ENCODE peak calls at places on chromosomes 5 and 9, in eight cellular contexts. R is left cardiac atrium; I is fibroblast of the conjunctiva; O is activated T-cell treated with anti-CD3 and anti-CD28 coated beads for 1 hour; Q is CD8-positive, alpha-beta T cell; V is GM23338; F is posterior cingulate gyrus; J is activated T-helper 2 cell treated with anti-CD3 and anti-CD28 coated beads, Interferon-gamma antibody, Interleukin-2, Interleukin-4, amounts not matched to agents 10 μg/mL and 5 μg/mL and 100 μg/mL, durations not matched to agents 14 hours and 24 hours and 36 hours. X is an unnamed sample.

GRCh38 chr5:756171-756570 is 28.4 kb downstream of the ZDHHC11B start:
- DNase-seq in R (peak; percentile 62), I (no peak), O (no peak), Q (no peak), V (no peak), F (peak; percentile 2), J (peak; percentile 7), X (no peak)

GRCh38 chr5:59591162-59591561 is 302.4 kb downstream of the PDE4D start:
- DNase-seq in R (no peak), I (no peak), O (no peak), Q (no peak), V (no peak), F (no peak), J (no peak), X (no peak)

GRCh38 chr5:123285122-123286011 is 137.8 kb downstream of the CEP120 start:
- DNase-seq in R (peak; percentile 24), I (no peak), O (no peak), Q (no peak), V (peak; percentile 64), F (no peak), J (no peak), X (no peak)

GRCh38 chr9:22401671-22402070 is 45.0 kb upstream of the DMRTA1 start:
- DNase-seq in R (no peak), I (no peak), O (no peak), Q (no peak), V (no peak), F (no peak), J (no peak), X (no peak)

GRCh38 chr9:121267689-121268597 is at the start of gene GSN:
- DNase-seq in R (peak; percentile 86), I (no peak), O (peak; percentile 32), Q (peak; percentile 43), V (peak; percentile 88), F (peak; percentile 80), J (peak; percentile 40), X (peak; percentile 68)

GRCh38 chr5:33843579-33843978 is 48.2 kb downstream of the ADAMTS12 start:
- DNase-seq in R (no peak), I (no peak), O (no peak), Q (no peak), V (no peak), F (no peak), J (no peak), X (no peak)

GRCh38 chr5:56751914-56752313 is 63.4 kb upstream of the MAP3K1 start:
- DNase-seq in R (no peak), I (no peak), O (no peak), Q (no peak), V (no peak), F (no peak), J (no peak), X (no peak)

GRCh38 chr9:136142859-136143214 is 24.2 kb upstream of the TMEM250 start:
- DNase-seq in R (no peak), I (no peak), O (no peak), Q (no peak), V (no peak), F (no peak), J (no peak), X (no peak)

GRCh38 chr9:130128782-130129424 is 43.3 kb upstream of the NCS1 start:
- DNase-seq in R (peak; percentile 55), I (peak; percentile 33), O (peak; percentile 23), Q (peak; percentile 15), V (no peak), F (no peak), J (peak; percentile 38), X (peak; percentile 36)

GRCh38 chr9:37187269-37187668 is 66.9 kb downstream of the ZCCHC7 start:
- DNase-seq in R (no peak), I (no peak), O (no peak), Q (no peak), V (no peak), F (no peak), J (no peak), X (no peak)

GRCh38 chr9:36102742-36103495 is 33.6 kb upstream of the GLIPR2 start:
- DNase-seq in R (peak; percentile 80), I (peak; percentile 43), O (peak; percentile 89), Q (peak; percentile 83), V (peak; percentile 94), F (peak; percentile 82), J (peak; percentile 75), X (peak; percentile 67)

GRCh38 chr9:107999890-108000289 is 510.3 kb upstream of the KLF4 start:
- DNase-seq in R (no peak), I (no peak), O (no peak), Q (no peak), V (no peak), F (no peak), J (no peak), X (no peak)

GRCh38 chr9:84990850-84991505 is 321.4 kb downstream of the NTRK2 start:
- DNase-seq in R (no peak), I (no peak), O (no peak), Q (no peak), V (no peak), F (peak; percentile 14), J (no peak), X (no peak)

GRCh38 chr9:70392189-70392588 is 22.3 kb downstream of the KLF9 start:
- DNase-seq in R (no peak), I (no peak), O (no peak), Q (no peak), V (no peak), F (no peak), J (no peak), X (no peak)

GRCh38 chr5:3121813-3122212 is 370.3 kb upstream of the IRX2 start:
- DNase-seq in R (no peak), I (no peak), O (no peak), Q (no peak), V (no peak), F (no peak), J (no peak), X (no peak)

GRCh38 chr9:14298607-14299022 is 15.3 kb downstream of the NFIB start:
- DNase-seq in R (no peak), I (no peak), O (no peak), Q (no peak), V (no peak), F (no peak), J (no peak), X (no peak)

GRCh38 chr5:127012933-127013332 is 17.4 kb downstream of the MARCHF3 start:
- DNase-seq in R (no peak), I (peak; percentile 31), O (no peak), Q (no peak), V (no peak), F (no peak), J (no peak), X (no peak)

GRCh38 chr5:28328691-28329090 is 1290.3 kb upstream of the CDH9 start:
- DNase-seq in R (no peak), I (peak; percentile 12), O (no peak), Q (no peak), V (no peak), F (no peak), J (no peak), X (no peak)

GRCh38 chr5:119019431-119020348 is 31.3 kb upstream of the DTWD2 start:
- DNase-seq in R (no peak), I (no peak), O (no peak), Q (no peak), V (no peak), F (no peak), J (no peak), X (no peak)

GRCh38 chr9:123893831-123894460 is 36.0 kb downstream of the DENND1A start:
- DNase-seq in R (no peak), I (peak; percentile 5), O (no peak), Q (no peak), V (peak; percentile 71), F (no peak), J (no peak), X (no peak)

GRCh38 chr5:133225671-133226152 is 173.9 kb downstream of the HSPA4 start:
- DNase-seq in R (no peak), I (no peak), O (no peak), Q (no peak), V (no peak), F (no peak), J (no peak), X (no peak)

GRCh38 chr9:35566417-35566816 is 38.6 kb upstream of the TESK1 start:
- DNase-seq in R (no peak), I (no peak), O (no peak), Q (no peak), V (no peak), F (no peak), J (no peak), X (no peak)

GRCh38 chr9:116154976-116155699 is 1.5 kb downstream of the PAPPA start:
- DNase-seq in R (peak; percentile 24), I (no peak), O (no peak), Q (no peak), V (peak; percentile 54), F (no peak), J (no peak), X (no peak)

GRCh38 chr9:29062446-29062845 is 1489.2 kb upstream of the C9orf72 start:
- DNase-seq in R (no peak), I (no peak), O (no peak), Q (no peak), V (no peak), F (no peak), J (no peak), X (no peak)

GRCh38 chr9:25964239-25964638 is 286.0 kb upstream of the TUSC1 start:
- DNase-seq in R (no peak), I (peak; percentile 42), O (no peak), Q (no peak), V (peak; percentile 92), F (no peak), J (no peak), X (peak; percentile 5)

GRCh38 chr5:107469485-107469884 is 201.3 kb downstream of the EFNA5 start:
- DNase-seq in R (no peak), I (peak; percentile 40), O (no peak), Q (no peak), V (no peak), F (no peak), J (no peak), X (no peak)

GRCh38 chr9:107158321-107158720 is 124.8 kb upstream of the RAD23B start:
- DNase-seq in R (no peak), I (no peak), O (no peak), Q (no peak), V (peak; percentile 83), F (no peak), J (no peak), X (no peak)

GRCh38 chr5:60700347-60700815 is 415 bp upstream of the DEPDC1B start:
- DNase-seq in R (no peak), I (no peak), O (no peak), Q (no peak), V (no peak), F (no peak), J (no peak), X (no peak)

X was measured in GM18507.